ENCODE peak calls at places on chromosomes 16 and 17, in nine cellular contexts. One of them, this sample, is unnamed.

GRCh38 chr16:72262711-72263110 is 90.8 kb upstream of the PMFBP1 start:
- DNase-seq in transverse colon: no peak
- DNase-seq in AG04450: no peak
- DNase-seq in psoas muscle: no peak
- DNase-seq in tibial artery: no peak
- DNase-seq in ovary: no peak
- DNase-seq in stomach: no peak
- DNase-seq in body of pancreas: no peak
- DNase-seq in fibroblast of lung: no peak
- DNase-seq in this sample: no peak

GRCh38 chr17:4953461-4953961 is 2.6 kb downstream of the ENO3 start:
- DNase-seq in transverse colon: no peak
- DNase-seq in AG04450: no peak
- DNase-seq in psoas muscle: peak
- DNase-seq in tibial artery: no peak
- DNase-seq in ovary: no peak
- DNase-seq in stomach: no peak
- DNase-seq in body of pancreas: no peak
- DNase-seq in fibroblast of lung: peak
- DNase-seq in this sample: no peak

GRCh38 chr17:18158022-18158600 is 25.5 kb upstream of the ALKBH5 start:
- DNase-seq in transverse colon: peak
- DNase-seq in AG04450: peak
- DNase-seq in psoas muscle: peak
- DNase-seq in tibial artery: peak
- DNase-seq in ovary: peak
- DNase-seq in stomach: peak
- DNase-seq in body of pancreas: peak
- DNase-seq in fibroblast of lung: peak
- DNase-seq in this sample: peak

GRCh38 chr17:45021607-45022287 is 29.7 kb downstream of the DCAKD start:
- DNase-seq in transverse colon: peak
- DNase-seq in AG04450: no peak
- DNase-seq in psoas muscle: peak
- DNase-seq in tibial artery: peak
- DNase-seq in ovary: peak
- DNase-seq in stomach: peak
- DNase-seq in body of pancreas: peak
- DNase-seq in fibroblast of lung: peak
- DNase-seq in this sample: no peak

GRCh38 chr17:1462164-1463112 is 6.4 kb upstream of the CRK start:
- DNase-seq in transverse colon: no peak
- DNase-seq in AG04450: no peak
- DNase-seq in psoas muscle: no peak
- DNase-seq in tibial artery: no peak
- DNase-seq in ovary: no peak
- DNase-seq in stomach: peak
- DNase-seq in body of pancreas: peak
- DNase-seq in fibroblast of lung: peak
- DNase-seq in this sample: no peak

GRCh38 chr17:6547336-6547735 is 9.0 kb downstream of the PITPNM3 start:
- DNase-seq in transverse colon: no peak
- DNase-seq in AG04450: no peak
- DNase-seq in psoas muscle: peak
- DNase-seq in tibial artery: no peak
- DNase-seq in ovary: no peak
- DNase-seq in stomach: no peak
- DNase-seq in body of pancreas: no peak
- DNase-seq in fibroblast of lung: no peak
- DNase-seq in this sample: no peak

GRCh38 chr16:2056077-2056476 is 8.3 kb downstream of the TSC2 start:
- DNase-seq in transverse colon: no peak
- DNase-seq in AG04450: no peak
- DNase-seq in psoas muscle: no peak
- DNase-seq in tibial artery: no peak
- DNase-seq in ovary: no peak
- DNase-seq in stomach: no peak
- DNase-seq in body of pancreas: no peak
- DNase-seq in fibroblast of lung: no peak
- DNase-seq in this sample: no peak

GRCh38 chr16:31502981-31503380 is 5.2 kb downstream of the RUSF1 start:
- DNase-seq in transverse colon: no peak
- DNase-seq in AG04450: no peak
- DNase-seq in psoas muscle: no peak
- DNase-seq in tibial artery: no peak
- DNase-seq in ovary: no peak
- DNase-seq in stomach: no peak
- DNase-seq in body of pancreas: no peak
- DNase-seq in fibroblast of lung: peak
- DNase-seq in this sample: no peak

GRCh38 chr17:56597495-56597990 is 4.0 kb downstream of the NOG start:
- DNase-seq in transverse colon: no peak
- DNase-seq in AG04450: no peak
- DNase-seq in psoas muscle: no peak
- DNase-seq in tibial artery: no peak
- DNase-seq in ovary: no peak
- DNase-seq in stomach: no peak
- DNase-seq in body of pancreas: peak
- DNase-seq in fibroblast of lung: peak
- DNase-seq in this sample: no peak

GRCh38 chr17:16353702-16354174 is 469 bp upstream of the CENPV start:
- DNase-seq in transverse colon: no peak
- DNase-seq in AG04450: no peak
- DNase-seq in psoas muscle: no peak
- DNase-seq in tibial artery: no peak
- DNase-seq in ovary: no peak
- DNase-seq in stomach: no peak
- DNase-seq in body of pancreas: no peak
- DNase-seq in fibroblast of lung: no peak
- DNase-seq in this sample: peak

GRCh38 chr16:3825103-3825502 is 55.4 kb downstream of the CREBBP start:
- DNase-seq in transverse colon: no peak
- DNase-seq in AG04450: no peak
- DNase-seq in psoas muscle: no peak
- DNase-seq in tibial artery: no peak
- DNase-seq in ovary: no peak
- DNase-seq in stomach: no peak
- DNase-seq in body of pancreas: no peak
- DNase-seq in fibroblast of lung: peak
- DNase-seq in this sample: no peak

GRCh38 chr16:25735645-25736044 is 43.9 kb downstream of the HS3ST4 start:
- DNase-seq in transverse colon: no peak
- DNase-seq in AG04450: no peak
- DNase-seq in psoas muscle: no peak
- DNase-seq in tibial artery: no peak
- DNase-seq in ovary: no peak
- DNase-seq in stomach: no peak
- DNase-seq in body of pancreas: no peak
- DNase-seq in fibroblast of lung: no peak
- DNase-seq in this sample: no peak

GRCh38 chr17:17792551-17793377 is 44.0 kb downstream of the SREBF1 start:
- DNase-seq in transverse colon: no peak
- DNase-seq in AG04450: no peak
- DNase-seq in psoas muscle: no peak
- DNase-seq in tibial artery: no peak
- DNase-seq in ovary: peak
- DNase-seq in stomach: peak
- DNase-seq in body of pancreas: peak
- DNase-seq in fibroblast of lung: peak
- DNase-seq in this sample: no peak

DNA sequence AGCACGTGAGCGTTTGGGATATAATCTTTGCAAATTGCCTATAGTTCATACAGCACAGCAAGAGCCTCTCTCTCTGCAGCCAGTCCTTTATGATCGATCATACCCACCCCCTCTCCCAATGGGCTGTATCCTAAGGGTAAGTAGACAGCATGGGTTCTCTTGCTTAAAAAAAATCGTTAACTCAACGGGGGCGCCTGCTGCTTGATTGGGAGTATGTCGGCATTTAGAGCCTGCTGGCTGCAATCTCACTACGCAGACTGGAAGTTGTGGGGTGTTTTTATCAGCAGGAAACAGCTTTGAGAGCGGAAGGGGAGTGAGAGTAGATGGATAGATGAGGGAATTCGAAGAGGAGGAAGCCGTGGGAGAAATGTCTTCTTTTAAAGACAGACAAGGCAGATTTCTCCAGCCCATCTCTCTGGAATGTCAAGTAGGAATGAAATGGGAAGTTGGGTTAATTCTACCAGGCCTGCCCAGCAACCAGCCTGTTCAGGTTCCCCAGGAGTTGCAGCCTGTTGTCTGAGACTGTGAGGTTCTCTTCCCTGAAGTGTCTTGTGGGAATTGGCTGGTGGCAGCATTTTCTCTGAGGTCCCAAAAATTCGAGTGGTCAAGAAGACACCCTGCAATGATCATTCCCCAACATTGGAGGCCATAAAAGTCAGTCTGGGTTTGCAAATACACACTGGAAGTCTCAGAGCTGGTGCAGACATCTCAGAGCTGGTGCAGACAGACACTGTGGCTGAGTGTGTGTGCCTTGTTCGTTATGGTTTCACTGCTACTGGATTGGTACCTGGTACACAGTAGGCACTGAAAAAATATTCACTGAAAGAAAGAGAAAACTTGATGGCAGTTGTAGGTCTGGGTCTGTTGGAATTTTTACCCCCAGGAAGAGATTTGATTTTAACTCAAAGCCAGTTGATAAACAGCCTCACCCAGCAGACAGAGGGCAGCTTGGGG is 65.7 kb downstream of the PRKCB start:
- DNase-seq in transverse colon: no peak
- DNase-seq in AG04450: no peak
- DNase-seq in psoas muscle: no peak
- DNase-seq in tibial artery: no peak
- DNase-seq in ovary: no peak
- DNase-seq in stomach: no peak
- DNase-seq in body of pancreas: no peak
- DNase-seq in fibroblast of lung: no peak
- DNase-seq in this sample: no peak
- H3K27ac ChIP-seq in transverse colon: no peak
- H3K27ac ChIP-seq in AG04450: no peak
- H3K27ac ChIP-seq in psoas muscle: no peak
- H3K27ac ChIP-seq in tibial artery: no peak
- H3K27ac ChIP-seq in ovary: no peak
- H3K27ac ChIP-seq in stomach: peak
- H3K27ac ChIP-seq in body of pancreas: no peak
- H3K27ac ChIP-seq in fibroblast of lung: no peak
- H3K27ac ChIP-seq in this sample: no peak

GRCh38 chr17:76478730-76479514 is 11.5 kb downstream of the AANAT start:
- DNase-seq in transverse colon: no peak
- DNase-seq in AG04450: no peak
- DNase-seq in psoas muscle: no peak
- DNase-seq in tibial artery: no peak
- DNase-seq in ovary: no peak
- DNase-seq in stomach: no peak
- DNase-seq in body of pancreas: no peak
- DNase-seq in fibroblast of lung: no peak
- DNase-seq in this sample: no peak

GRCh38 chr17:76481091-76481655 is 13.8 kb downstream of the AANAT start:
- DNase-seq in transverse colon: peak
- DNase-seq in AG04450: no peak
- DNase-seq in psoas muscle: no peak
- DNase-seq in tibial artery: no peak
- DNase-seq in ovary: peak
- DNase-seq in stomach: no peak
- DNase-seq in body of pancreas: no peak
- DNase-seq in fibroblast of lung: no peak
- DNase-seq in this sample: no peak

GRCh38 chr17:76479515-76480048 is 12.2 kb downstream of the AANAT start:
- DNase-seq in transverse colon: no peak
- DNase-seq in AG04450: no peak
- DNase-seq in psoas muscle: no peak
- DNase-seq in tibial artery: no peak
- DNase-seq in ovary: no peak
- DNase-seq in stomach: no peak
- DNase-seq in body of pancreas: no peak
- DNase-seq in fibroblast of lung: no peak
- DNase-seq in this sample: no peak

GRCh38 chr17:76478097-76478496 is 10.7 kb downstream of the AANAT start:
- DNase-seq in transverse colon: no peak
- DNase-seq in AG04450: no peak
- DNase-seq in psoas muscle: no peak
- DNase-seq in tibial artery: no peak
- DNase-seq in ovary: no peak
- DNase-seq in stomach: no peak
- DNase-seq in body of pancreas: no peak
- DNase-seq in fibroblast of lung: no peak
- DNase-seq in this sample: no peak

GRCh38 chr17:76480676-76481075 is 13.3 kb downstream of the AANAT start:
- DNase-seq in transverse colon: no peak
- DNase-seq in AG04450: no peak
- DNase-seq in psoas muscle: no peak
- DNase-seq in tibial artery: no peak
- DNase-seq in ovary: peak
- DNase-seq in stomach: no peak
- DNase-seq in body of pancreas: no peak
- DNase-seq in fibroblast of lung: peak
- DNase-seq in this sample: no peak
- H3K4me3 ChIP-seq in transverse colon: no peak
- H3K4me3 ChIP-seq in AG04450: no peak
- H3K4me3 ChIP-seq in psoas muscle: no peak
- H3K4me3 ChIP-seq in tibial artery: no peak
- H3K4me3 ChIP-seq in ovary: no peak
- H3K4me3 ChIP-seq in stomach: no peak
- H3K4me3 ChIP-seq in body of pancreas: no peak
- H3K4me3 ChIP-seq in fibroblast of lung: no peak
- H3K4me3 ChIP-seq in this sample: no peak

DNA sequence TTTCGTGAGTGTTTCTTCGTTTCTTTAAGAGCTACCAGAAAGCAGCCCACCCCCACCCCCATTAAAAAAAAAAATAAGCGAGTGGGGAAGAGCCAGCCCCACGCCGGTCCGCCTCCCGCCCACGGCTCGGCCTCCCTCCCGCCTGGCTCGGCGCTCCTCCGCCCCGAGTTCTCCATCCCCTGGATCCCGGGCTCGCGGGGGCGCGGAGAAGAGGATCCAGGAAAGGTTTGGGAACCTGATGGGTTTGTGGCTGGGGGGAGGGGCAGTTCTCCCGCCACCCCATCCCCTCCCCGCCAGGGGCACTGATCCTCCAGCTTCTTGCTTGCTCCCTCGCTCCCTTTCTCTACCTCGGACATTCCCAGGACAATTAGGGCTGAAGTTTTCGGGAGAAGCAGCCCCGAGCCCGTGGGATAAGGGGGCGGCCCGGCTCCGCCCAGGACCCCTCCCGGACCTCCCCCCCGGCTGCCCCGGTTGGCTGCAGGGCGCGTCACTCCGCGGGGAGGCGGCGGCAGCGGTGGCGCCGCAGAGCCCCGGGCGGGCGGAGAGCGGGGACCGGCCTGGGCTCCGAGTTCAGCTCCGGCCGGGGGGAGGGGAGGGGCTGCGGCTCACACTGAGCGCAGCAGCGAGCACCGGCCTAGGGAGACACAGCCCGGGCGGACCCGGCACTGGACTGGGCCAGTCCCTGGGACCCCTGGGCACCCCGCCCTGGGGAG is 1.0 kb upstream of the SALL1 start:
- DNase-seq in transverse colon: peak
- DNase-seq in AG04450: peak
- DNase-seq in psoas muscle: no peak
- DNase-seq in tibial artery: peak
- DNase-seq in ovary: peak
- DNase-seq in stomach: peak
- DNase-seq in body of pancreas: peak
- DNase-seq in fibroblast of lung: peak
- DNase-seq in this sample: peak
- TF ChIP-seq CTCF in transverse colon: no peak
- TF ChIP-seq CTCF in AG04450: no peak
- TF ChIP-seq CTCF in psoas muscle: no peak
- TF ChIP-seq CTCF in tibial artery: no peak
- TF ChIP-seq CTCF in ovary: no peak
- TF ChIP-seq CTCF in stomach: no peak
- TF ChIP-seq CTCF in body of pancreas: no peak
- TF ChIP-seq CTCF in fibroblast of lung: no peak
- TF ChIP-seq CTCF in this sample: no peak

GRCh38 chr17:50146230-50146926 is 4.1 kb downstream of the PPP1R9B start:
- DNase-seq in transverse colon: no peak
- DNase-seq in AG04450: no peak
- DNase-seq in psoas muscle: peak
- DNase-seq in tibial artery: no peak
- DNase-seq in ovary: no peak
- DNase-seq in stomach: no peak
- DNase-seq in body of pancreas: peak
- DNase-seq in fibroblast of lung: no peak
- DNase-seq in this sample: no peak
- H3K27ac ChIP-seq in transverse colon: peak
- H3K27ac ChIP-seq in AG04450: no peak
- H3K27ac ChIP-seq in psoas muscle: peak
- H3K27ac ChIP-seq in tibial artery: peak
- H3K27ac ChIP-seq in ovary: peak
- H3K27ac ChIP-seq in stomach: peak
- H3K27ac ChIP-seq in body of pancreas: peak
- H3K27ac ChIP-seq in fibroblast of lung: peak
- H3K27ac ChIP-seq in this sample: peak